ENCODE peak calls at places on chromosomes 4 and X, in four cellular contexts. S, W, E and B are unnamed samples.

GRCh38 chr4:84967292-84967651 is 782 bp upstream of the WDFY3 start:
- DNase-seq in E (no peak), W (peak; percentile 35), S (no peak), B (peak; percentile 39)

GRCh38 chrX:25198253-25198652 is 182.5 kb upstream of the ARX start:
- DNase-seq in S (no peak), W (no peak), E (no peak), B (no peak)

GRCh38 chr4:181432347-181432746 is 810.9 kb upstream of the TENM3 start:
- DNase-seq in W (no peak), E (no peak), S (no peak), B (no peak)

GRCh38 chrX:37423864-37424569 is 74.9 kb downstream of the PRRG1 start:
- DNase-seq in S (no peak), E (no peak), W (peak; percentile 58), B (peak; percentile 20)

GRCh38 chr4:102308032-102308799 is 37.1 kb downstream of the SLC39A8 start:
- DNase-seq in S (no peak), W (no peak), E (no peak), B (no peak)

GRCh38 chr4:92254767-92255442 is 48.9 kb upstream of the GRID2 start:
- DNase-seq in E (no peak), S (no peak), W (no peak), B (no peak)

GRCh38 chr4:6198768-6199343 is 1.5 kb downstream of the JAKMIP1 start:
- DNase-seq in S (no peak), E (no peak), W (no peak), B (no peak)

GRCh38 chr4:2125023-2125422 is 65.9 kb downstream of the NAT8L start:
- DNase-seq in E (no peak), W (no peak), S (no peak), B (no peak)

GRCh38 chr4:147760695-147761094 is 28.8 kb downstream of the ARHGAP10 start:
- DNase-seq in E (no peak), W (no peak), S (no peak), B (no peak)

GRCh38 chr4:89175611-89176010 is 64.3 kb downstream of the TIGD2 start:
- DNase-seq in S (no peak), E (no peak), W (no peak), B (no peak)

GRCh38 chrX:9293051-9293496 is 171.8 kb upstream of the TBL1X start:
- DNase-seq in W (no peak), E (no peak), S (no peak), B (no peak)

GRCh38 chr4:71217688-71218087 is 121.1 kb upstream of the SLC4A4 start:
- DNase-seq in S (no peak), W (no peak), E (no peak), B (no peak)

GRCh38 chrX:68462653-68463052 is 29.4 kb upstream of the OPHN1 start:
- DNase-seq in S (no peak), W (peak; percentile 38), E (no peak), B (peak; percentile 67)

GRCh38 chrX:68455151-68455510 is 21.8 kb upstream of the OPHN1 start:
- DNase-seq in S (no peak), W (no peak), E (no peak), B (no peak)

GRCh38 chr4:122635205-122635604 is 14.3 kb upstream of the IL21 start:
- DNase-seq in W (no peak), S (no peak), E (no peak), B (peak; percentile 70)

GRCh38 chr4:105859233-105859632 is 36.0 kb upstream of the NPNT start:
- DNase-seq in W (peak; percentile 74), E (no peak), S (no peak), B (peak; percentile 65)

GRCh38 chr4:186298034-186298647 is 32.2 kb downstream of the F11 start:
- DNase-seq in S (no peak), W (no peak), E (no peak), B (no peak)

GRCh38 chr4:40976343-40976742 is 226.6 kb downstream of the NSUN7 start:
- DNase-seq in E (no peak), S (no peak), W (peak; percentile 72), B (peak; percentile 81)